ENCODE peak calls at places on chromosomes 2 and 18, in six cellular contexts. I is GM13976; Z is GM03348; J is amygdala; M is LNCaP clone FGC; W is CD8-positive, alpha-beta memory T cell. P is an unnamed sample.

GRCh38 chr2:189012373-189012772 is 38.2 kb downstream of the COL3A1 start:
- DNase-seq in W (no peak), J (no peak), M (no peak), Z (no peak), I (no peak), P (no peak)

GRCh38 chr2:233399306-233400225 is 45.3 kb downstream of the DGKD start:
- DNase-seq in J (no peak), M (no peak), Z (no peak), I (no peak), W (peak), P (no peak)

GRCh38 chr2:1614564-1614963 is 129.8 kb downstream of the PXDN start:
- DNase-seq in J (no peak), M (no peak), I (no peak), W (no peak), Z (no peak), P (no peak)

GRCh38 chr18:46916551-46917107 is 678 bp downstream of the PIAS2 start:
- DNase-seq in W (peak), I (peak), J (peak), Z (no peak), M (no peak), P (no peak)

GRCh38 chr2:224442092-224442999 is 40.4 kb upstream of the FAM124B start:
- DNase-seq in Z (peak), M (no peak), I (peak), J (no peak), W (no peak), P (peak)

GRCh38 chr18:28961669-28962228 is 784.8 kb upstream of the CDH2 start:
- DNase-seq in J (no peak), Z (peak), I (no peak), M (peak), W (no peak), P (no peak)

GRCh38 chr2:181374741-181375675 is 82.2 kb upstream of the ITGA4 start:
- DNase-seq in I (peak), Z (peak), M (no peak), W (no peak), J (no peak), P (no peak)

GRCh38 chr2:128632491-128632780 is 313.8 kb upstream of the HS6ST1 start:
- DNase-seq in J (no peak), M (no peak), I (no peak), W (no peak), Z (no peak), P (peak)

GRCh38 chr2:230714122-230714453 is 1.4 kb downstream of the CAB39 start:
- DNase-seq in Z (peak), W (peak), J (no peak), I (peak), M (no peak), P (no peak)

GRCh38 chr2:113920996-113921395 is 31.1 kb downstream of the ACTR3 start:
- DNase-seq in J (no peak), M (no peak), W (no peak), Z (no peak), I (no peak), P (no peak)

GRCh38 chr2:174752403-174753037 is 11.8 kb downstream of the CHRNA1 start:
- DNase-seq in W (no peak), Z (no peak), I (peak), M (no peak), J (no peak), P (no peak)

GRCh38 chr18:68848242-68848641 is 50.4 kb downstream of the CCDC102B start:
- DNase-seq in J (no peak), M (no peak), Z (no peak), W (no peak), I (no peak), P (no peak)

GRCh38 chr2:238093181-238094140 is 6.7 kb upstream of the ESPNL start:
- DNase-seq in W (no peak), M (no peak), I (peak), J (no peak), Z (no peak), P (peak)

GRCh38 chr2:36459725-36460137 is 104.2 kb downstream of the CRIM1 start:
- DNase-seq in I (no peak), J (no peak), Z (no peak), W (no peak), M (no peak), P (no peak)